ENCODE peak calls at places on chromosomes 13 and 19, in ten cellular contexts. A is effector CD4-positive, alpha-beta T cell; S is activated CD4-positive, alpha-beta T cell treated with anti-CD3 and anti-CD28 coated beads, Interleukin-2, amount 50 U/mL, for 1 hour; M is psoas muscle; B is astrocyte; Z is SJSA1; G is HS-5; C is tibial nerve; F is GM12891; N is CD4-positive, CD25-positive, alpha-beta regulatory T cell. Q is an unnamed sample.

GRCh38 chr13:97223711-97224461 is 1.8 kb downstream of the MBNL2 start:
- DNase-seq in F (no peak), A (no peak), M (no peak), G (peak), C (peak), B (peak), N (no peak), S (no peak), Z (peak), Q (peak)

GRCh38 chr13:40597735-40598365 is 68.6 kb downstream of the FOXO1 start:
- DNase-seq in S (no peak), A (no peak), B (no peak), G (no peak), F (no peak), Z (no peak), M (no peak), C (no peak), N (no peak), Q (no peak)

GRCh38 chr19:4534836-4535658 is at the start of gene PLIN5:
- DNase-seq in Z (peak), A (no peak), F (peak), C (peak), S (peak), M (peak), G (no peak), N (no peak), B (peak), Q (peak)

GRCh38 chr13:26619321-26619720 is 61.8 kb downstream of the WASF3 start:
- DNase-seq in G (peak), M (no peak), A (no peak), Z (no peak), C (no peak), N (no peak), B (peak), S (no peak), F (no peak), Q (peak)

GRCh38 chr13:105328212-105328611 is 1207.2 kb downstream of the EFNB2 start:
- DNase-seq in F (no peak), M (no peak), C (no peak), B (no peak), A (no peak), Z (no peak), N (no peak), S (no peak), G (no peak), Q (no peak)

GRCh38 chr13:109652536-109652935 is 133.8 kb downstream of the IRS2 start:
- DNase-seq in B (no peak), F (no peak), S (no peak), G (no peak), A (no peak), M (no peak), Z (peak), N (no peak), C (no peak), Q (no peak)

GRCh38 chr13:23966691-23967615 is 69.7 kb upstream of the C1QTNF9B start:
- DNase-seq in M (no peak), Z (no peak), F (no peak), S (no peak), G (no peak), B (no peak), N (no peak), A (no peak), C (no peak), Q (no peak)

GRCh38 chr13:101552797-101553196 is 100.3 kb downstream of the ITGBL1 start:
- DNase-seq in Z (no peak), F (no peak), S (no peak), B (peak), G (no peak), C (no peak), N (no peak), M (no peak), A (no peak), Q (no peak)

GRCh38 chr13:51303063-51303552 is 36.4 kb upstream of the SERPINE3 start:
- DNase-seq in M (no peak), C (no peak), N (no peak), G (no peak), B (no peak), S (no peak), F (no peak), A (no peak), Z (no peak), Q (no peak)

GRCh38 chr13:35496761-35497386 is 20.4 kb upstream of the MAB21L1 start:
- DNase-seq in B (no peak), A (no peak), S (no peak), F (no peak), N (no peak), G (no peak), C (no peak), Z (no peak), M (no peak), Q (no peak)

GRCh38 chr13:76637651-76638111 is 248.5 kb downstream of the KCTD12 start:
- DNase-seq in C (no peak), M (no peak), B (peak), N (no peak), G (no peak), S (no peak), A (no peak), F (no peak), Z (no peak), Q (no peak)

GRCh38 chr19:16293133-16294085 is 31.2 kb upstream of the KLF2 start:
- DNase-seq in N (no peak), B (peak), C (peak), Z (peak), G (peak), M (peak), A (no peak), F (no peak), S (no peak), Q (peak)

GRCh38 chr19:8046569-8047165 is 5.9 kb upstream of the CCL25 start:
- DNase-seq in S (no peak), N (no peak), F (no peak), C (no peak), A (no peak), M (no peak), G (no peak), B (no peak), Z (no peak), Q (no peak)

GRCh38 chr13:24199016-24199415 is 38.5 kb downstream of the SPATA13 start:
- DNase-seq in B (no peak), Z (no peak), A (no peak), C (no peak), F (no peak), N (no peak), G (no peak), M (no peak), S (no peak), Q (peak)

GRCh38 chr19:38921420-38922274 is 8.9 kb downstream of the SARS2 start:
- DNase-seq in Z (no peak), A (no peak), C (no peak), M (no peak), B (no peak), G (no peak), N (no peak), F (no peak), S (no peak), Q (no peak)

GRCh38 chr13:40667622-40667978 is 1.2 kb upstream of the FOXO1 start:
- DNase-seq in S (no peak), Z (no peak), C (no peak), G (no peak), F (no peak), B (no peak), N (no peak), A (no peak), M (no peak), Q (no peak)

GRCh38 chr13:20387441-20387971 is 138.2 kb downstream of the CRYL1 start:
- DNase-seq in N (no peak), M (no peak), A (no peak), Z (no peak), C (no peak), B (peak), F (no peak), G (no peak), S (no peak), Q (no peak)

GRCh38 chr19:47813304-47813994 is 8.3 kb upstream of the CRX start:
- DNase-seq in S (peak), N (peak), A (peak), Z (peak), C (peak), G (no peak), M (peak), F (peak), B (no peak), Q (peak)

GRCh38 chr13:33722216-33722900 is 95.6 kb upstream of the RFC3 start:
- DNase-seq in S (no peak), B (no peak), A (no peak), N (no peak), M (no peak), F (no peak), C (no peak), G (no peak), Z (no peak), Q (no peak)

GRCh38 chr13:109136873-109137272 is 507.5 kb downstream of the MYO16 start:
- DNase-seq in S (no peak), A (no peak), C (no peak), M (no peak), B (no peak), F (no peak), N (no peak), G (no peak), Z (peak), Q (no peak)

GRCh38 chr13:23608704-23609413 is 38.6 kb downstream of the TNFRSF19 start:
- DNase-seq in F (no peak), M (peak), C (peak), Z (no peak), G (no peak), B (no peak), N (no peak), S (no peak), A (no peak), Q (peak)

GRCh38 chr19:58046856-58047255 is 12.2 kb upstream of the ZNF135 start:
- DNase-seq in Z (no peak), M (no peak), A (no peak), N (no peak), G (no peak), F (no peak), B (no peak), S (no peak), C (no peak), Q (no peak)

GRCh38 chr19:15934332-15935078 is at the start of gene CYP4F11:
- DNase-seq in G (no peak), A (no peak), B (no peak), F (no peak), M (peak), Z (no peak), N (no peak), C (peak), S (no peak), Q (no peak)

GRCh38 chr19:48543121-48543710 is 8.8 kb upstream of the SULT2B1 start:
- DNase-seq in M (peak), F (no peak), B (peak), A (no peak), S (no peak), C (no peak), G (peak), Z (no peak), N (no peak), Q (peak)

GRCh38 chr19:51277112-51277511 is 26.2 kb downstream of the SIGLECL1 start:
- DNase-seq in B (no peak), G (no peak), N (no peak), C (no peak), Z (no peak), S (no peak), F (no peak), M (no peak), A (no peak), Q (no peak)

GRCh38 chr13:99797716-99798115 is 173.9 kb downstream of the ZIC5 start:
- DNase-seq in N (no peak), S (no peak), M (no peak), F (no peak), G (no peak), B (no peak), Z (peak), A (no peak), C (no peak), Q (no peak)

GRCh38 chr19:42540071-42540553 is 11.8 kb upstream of the CEACAM1 start:
- DNase-seq in B (no peak), Z (peak), M (no peak), A (no peak), S (no peak), C (no peak), N (no peak), G (no peak), F (no peak), Q (no peak)

GRCh38 chr13:22960827-22961226 is 220.0 kb upstream of the SGCG start:
- DNase-seq in F (no peak), Z (peak), N (no peak), S (no peak), C (no peak), A (no peak), B (no peak), G (no peak), M (no peak), Q (no peak)

GRCh38 chr13:38636756-38637155 is 50.1 kb upstream of the FREM2 start:
- DNase-seq in C (no peak), F (no peak), B (no peak), S (no peak), M (no peak), G (no peak), N (no peak), Z (no peak), A (no peak), Q (no peak)

Q was measured in AG08396.